ENCODE peak calls at places on chromosome 15, in six cellular contexts. K is hepatocyte, W is GM23338, H is neural progenitor cell, Q is OCI-LY7, T is GM23248. E is an unnamed sample.

GRCh38 chr15:65638681-65639089 is 16.9 kb downstream of the SLC24A1 start:
- DNase-seq in H (peak), T (peak), Q (peak), K (peak), W (peak), E (peak)

GRCh38 chr15:72342385-72342784 is 22.4 kb upstream of the CELF6 start:
- DNase-seq in H (peak), Q (peak), K (peak), W (peak), T (peak), E (peak)

GRCh38 chr15:77386626-77387025 is 33.3 kb downstream of the PEAK1 start:
- DNase-seq in Q (no peak), H (no peak), W (no peak), T (peak), K (no peak), E (no peak)

GRCh38 chr15:96285306-96285705 is 45.2 kb upstream of the NR2F2 start:
- DNase-seq in H (no peak), T (peak), W (no peak), Q (no peak), K (no peak), E (no peak)

GRCh38 chr15:89845305-89845893 is 30.7 kb upstream of the ANPEP start:
- DNase-seq in T (peak), W (no peak), H (no peak), K (peak), Q (no peak), E (peak)

GRCh38 chr15:75149911-75150709 is 51.6 kb upstream of the C15orf39 start:
- DNase-seq in H (no peak), W (no peak), T (peak), K (no peak), Q (no peak), E (peak)

GRCh38 chr15:57510647-57511046 is 81.1 kb upstream of the MYZAP start:
- DNase-seq in W (no peak), T (no peak), Q (no peak), K (peak), H (no peak), E (no peak)

GRCh38 chr15:83605595-83605994 is 48.3 kb upstream of the ADAMTSL3 start:
- DNase-seq in T (no peak), H (no peak), W (no peak), K (no peak), Q (no peak), E (no peak)

GRCh38 chr15:50883903-50884302 is 24.6 kb upstream of the AP4E1 start:
- DNase-seq in Q (peak), T (peak), K (peak), W (no peak), H (no peak), E (peak)

GRCh38 chr15:78063966-78064365 is 13.5 kb downstream of the TBC1D2B start:
- DNase-seq in K (no peak), T (peak), H (no peak), W (no peak), Q (no peak), E (no peak)

GRCh38 chr15:101427606-101428487 is 61.7 kb downstream of the PCSK6 start:
- DNase-seq in W (no peak), K (no peak), T (no peak), H (no peak), Q (no peak), E (no peak)

GRCh38 chr15:92492556-92492955 is 98.9 kb downstream of the ST8SIA2 start:
- DNase-seq in T (no peak), Q (no peak), K (no peak), W (no peak), H (no peak), E (no peak)

GRCh38 chr15:61200626-61201025 is 28.5 kb downstream of the RORA start:
- DNase-seq in H (no peak), W (no peak), K (no peak), T (no peak), Q (no peak), E (no peak)

GRCh38 chr15:100113351-100114075 is 228.3 kb downstream of the ADAMTS17 start:
- DNase-seq in Q (no peak), H (no peak), T (no peak), W (no peak), K (no peak), E (no peak)

GRCh38 chr15:89400121-89400996 is 65.7 kb upstream of the POLG start:
- DNase-seq in Q (no peak), H (peak), W (peak), T (no peak), K (no peak), E (no peak)

GRCh38 chr15:90315276-90315982 is 36.7 kb upstream of the ZNF774 start:
- DNase-seq in Q (no peak), K (peak), H (no peak), T (peak), W (no peak), E (peak)

GRCh38 chr15:70147778-70148177 is 50.1 kb upstream of the TLE3 start:
- DNase-seq in Q (no peak), H (peak), T (no peak), K (no peak), W (no peak), E (no peak)

GRCh38 chr15:47473857-47474256 is 243.4 kb upstream of the SEMA6D start:
- DNase-seq in Q (no peak), W (no peak), H (no peak), K (no peak), T (peak), E (no peak)

GRCh38 chr15:47466357-47466756 is 250.9 kb upstream of the SEMA6D start:
- DNase-seq in T (peak), K (no peak), H (no peak), Q (no peak), W (no peak), E (peak)

GRCh38 chr15:47475336-47475735 is 242.0 kb upstream of the SEMA6D start:
- DNase-seq in K (no peak), W (no peak), T (no peak), H (no peak), Q (no peak), E (no peak)

GRCh38 chr15:47471020-47471419 is 246.3 kb upstream of the SEMA6D start:
- DNase-seq in Q (no peak), W (no peak), T (peak), H (no peak), K (no peak), E (peak)
- TF ChIP-seq EZH2phosphoT487 in Q (no peak), W (no peak), T (no peak), H (no peak), K (no peak), E (no peak)

GRCh38 chr15:37773111-37773860 is 161.2 kb upstream of the TMCO5A start:
- DNase-seq in Q (no peak), W (no peak), H (no peak), T (peak), K (no peak), E (peak)
- TF ChIP-seq EZH2phosphoT487 in Q (no peak), W (no peak), H (no peak), T (no peak), K (no peak), E (no peak)

GRCh38 chr15:28984421-28985375 is 98.9 kb downstream of the APBA2 start:
- DNase-seq in T (peak), K (peak), H (peak), Q (no peak), W (no peak), E (no peak)

GRCh38 chr15:28981351-28981720 is 95.6 kb downstream of the APBA2 start:
- DNase-seq in K (no peak), Q (no peak), W (no peak), H (no peak), T (no peak), E (no peak)

GRCh38 chr15:28983432-28984311 is 97.9 kb downstream of the APBA2 start:
- DNase-seq in H (no peak), Q (peak), W (peak), T (no peak), K (no peak), E (no peak)

GRCh38 chr15:28981921-28982320 is 96.1 kb downstream of the APBA2 start:
- DNase-seq in T (no peak), H (no peak), W (no peak), K (no peak), Q (no peak), E (no peak)

DNA sequence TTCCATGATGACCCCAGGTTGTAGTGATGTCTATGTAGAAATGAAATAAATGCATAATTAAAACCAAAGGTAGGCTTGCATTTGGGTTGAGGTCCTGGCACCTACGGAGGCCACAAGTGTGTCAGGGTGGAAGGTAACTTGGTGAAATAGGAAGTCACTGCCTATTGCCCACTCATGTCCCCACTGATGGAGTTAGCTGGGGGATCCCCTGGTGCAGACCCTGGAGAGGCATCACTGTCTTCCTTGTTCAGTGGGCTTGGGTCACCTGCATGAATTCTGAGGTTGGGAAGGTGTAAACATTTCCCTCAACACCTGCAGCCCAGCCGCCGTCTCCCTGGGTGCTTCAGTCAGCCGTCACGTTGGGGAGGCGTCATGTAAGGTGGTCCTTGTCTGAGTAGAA is 97.1 kb downstream of the APBA2 start:
- DNase-seq in T (no peak), K (no peak), W (no peak), Q (no peak), H (no peak), E (no peak)
- TF ChIP-seq EZH2phosphoT487 in T (no peak), K (no peak), W (no peak), Q (no peak), H (no peak), E (no peak)

GRCh38 chr15:95162967-95163531 is 931.7 kb downstream of the MCTP2 start:
- DNase-seq in Q (no peak), W (no peak), H (no peak), T (peak), K (peak), E (peak)
- TF ChIP-seq EZH2phosphoT487 in Q (no peak), W (no peak), H (no peak), T (peak), K (no peak), E (no peak)